ENCODE peak calls at places on chromosomes 5 and 9, in six cellular contexts. V is mesothelial cell of epicardium, C is fibroblast of lung, B is neural crest cell, A is WERI-Rb-1, S is mammary epithelial cell. O is an unnamed sample.

GRCh38 chr5:61817472-61818326 is 485.6 kb downstream of the ZSWIM6 start:
- DNase-seq in V (no peak), B (peak), C (peak), A (peak), S (peak), O (no peak)

GRCh38 chr5:103234239-103234975 is 24.2 kb upstream of the MACIR start:
- DNase-seq in V (no peak), S (no peak), B (no peak), A (no peak), C (peak), O (no peak)

GRCh38 chr9:129309041-129309430 is 131.0 kb upstream of the IER5L start:
- DNase-seq in S (no peak), C (no peak), B (no peak), A (no peak), V (no peak), O (no peak)

GRCh38 chr9:129131300-129132145 is 20.3 kb downstream of the PTPA start:
- DNase-seq in B (peak), V (peak), S (peak), C (peak), A (peak), O (peak)

GRCh38 chr5:32506251-32506661 is 61.7 kb upstream of the ZFR start:
- DNase-seq in C (no peak), B (no peak), V (no peak), A (no peak), S (no peak), O (no peak)

GRCh38 chr9:136603216-136603615 is 57.4 kb upstream of the NOTCH1 start:
- DNase-seq in V (no peak), C (no peak), A (no peak), B (no peak), S (no peak), O (no peak)

GRCh38 chr9:121362813-121363585 is 7.1 kb downstream of the STOM start:
- DNase-seq in B (no peak), C (peak), S (peak), A (no peak), V (no peak), O (no peak)

GRCh38 chr5:56414056-56414455 is 180.9 kb upstream of the ANKRD55 start:
- DNase-seq in A (no peak), B (no peak), S (no peak), C (no peak), V (no peak), O (no peak)

GRCh38 chr5:82754759-82755158 is 322.4 kb downstream of the TMEM167A start:
- DNase-seq in A (no peak), V (no peak), C (no peak), B (no peak), S (no peak), O (no peak)

GRCh38 chr5:2753452-2754409 is 2.3 kb upstream of the IRX2 start:
- DNase-seq in C (no peak), A (peak), V (no peak), B (no peak), S (peak), O (no peak)

GRCh38 chr5:61401726-61402125 is 69.7 kb downstream of the ZSWIM6 start:
- DNase-seq in A (no peak), C (peak), B (no peak), V (no peak), S (peak), O (no peak)

GRCh38 chr9:129560849-129561248 is 60.1 kb downstream of the C9orf50 start:
- DNase-seq in V (no peak), A (no peak), S (no peak), B (no peak), C (no peak), O (no peak)

GRCh38 chr5:25436452-25436851 is 791.7 kb upstream of the CDH10 start:
- DNase-seq in S (no peak), V (no peak), B (no peak), A (no peak), C (no peak), O (no peak)

GRCh38 chr9:114791312-114791711 is 14.5 kb downstream of the TNFSF15 start:
- DNase-seq in C (peak), V (no peak), S (no peak), A (no peak), B (no peak), O (no peak)

GRCh38 chr9:107174441-107174840 is 108.6 kb upstream of the RAD23B start:
- DNase-seq in S (no peak), A (no peak), C (peak), B (no peak), V (no peak), O (no peak)

GRCh38 chr5:5983261-5983660 is 395.1 kb downstream of the MED10 start:
- DNase-seq in B (no peak), V (no peak), A (no peak), S (no peak), C (no peak), O (no peak)

GRCh38 chr5:86879086-86879485 is 261.3 kb downstream of the COX7C start:
- DNase-seq in S (no peak), V (no peak), B (no peak), C (no peak), A (no peak), O (no peak)

DNA sequence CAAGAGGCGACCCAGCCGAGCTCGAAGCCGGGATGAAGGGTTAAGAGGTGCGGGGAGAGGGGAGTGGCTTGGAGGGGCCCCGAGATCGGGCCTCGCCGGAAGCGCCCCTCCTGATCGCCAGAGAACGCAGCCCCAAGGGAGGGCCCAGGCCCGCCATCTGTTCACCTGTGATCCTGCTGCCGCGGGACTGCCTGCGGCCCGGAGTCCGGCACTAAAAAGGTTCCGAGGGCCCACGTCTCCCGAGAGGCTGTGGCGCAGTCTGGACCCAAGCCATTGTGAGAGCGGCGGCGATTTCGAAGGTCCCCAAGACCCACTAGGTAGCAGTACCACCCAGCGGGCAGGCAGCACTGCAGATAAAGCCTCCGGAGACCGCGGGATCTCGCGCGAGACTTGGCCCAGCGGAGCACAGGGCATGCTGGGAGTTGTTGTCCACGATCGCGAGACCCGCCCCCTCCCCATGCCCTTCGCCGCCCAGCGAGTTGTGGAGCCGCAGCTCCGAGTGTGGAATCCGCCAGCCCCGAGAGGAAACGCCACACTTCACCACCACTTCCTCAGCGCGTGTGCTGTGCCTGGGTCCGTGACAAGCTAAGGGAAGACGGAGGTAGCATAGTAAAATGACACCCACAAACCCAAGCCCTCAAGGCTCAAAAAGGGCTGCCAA is at the start of gene KIAA1191:
- DNase-seq in A (peak), C (peak), S (peak), B (peak), V (peak), O (peak)
- TF ChIP-seq CTCF in A (peak), C (peak), S (peak), B (no peak), V (no peak), O (no peak)

GRCh38 chr5:110727025-110727314 is 499 bp upstream of the TMEM232 start:
- DNase-seq in B (no peak), V (no peak), C (no peak), A (no peak), S (peak), O (no peak)
- TF ChIP-seq CTCF in B (peak), V (no peak), C (no peak), A (no peak), S (no peak), O (no peak)

DNA sequence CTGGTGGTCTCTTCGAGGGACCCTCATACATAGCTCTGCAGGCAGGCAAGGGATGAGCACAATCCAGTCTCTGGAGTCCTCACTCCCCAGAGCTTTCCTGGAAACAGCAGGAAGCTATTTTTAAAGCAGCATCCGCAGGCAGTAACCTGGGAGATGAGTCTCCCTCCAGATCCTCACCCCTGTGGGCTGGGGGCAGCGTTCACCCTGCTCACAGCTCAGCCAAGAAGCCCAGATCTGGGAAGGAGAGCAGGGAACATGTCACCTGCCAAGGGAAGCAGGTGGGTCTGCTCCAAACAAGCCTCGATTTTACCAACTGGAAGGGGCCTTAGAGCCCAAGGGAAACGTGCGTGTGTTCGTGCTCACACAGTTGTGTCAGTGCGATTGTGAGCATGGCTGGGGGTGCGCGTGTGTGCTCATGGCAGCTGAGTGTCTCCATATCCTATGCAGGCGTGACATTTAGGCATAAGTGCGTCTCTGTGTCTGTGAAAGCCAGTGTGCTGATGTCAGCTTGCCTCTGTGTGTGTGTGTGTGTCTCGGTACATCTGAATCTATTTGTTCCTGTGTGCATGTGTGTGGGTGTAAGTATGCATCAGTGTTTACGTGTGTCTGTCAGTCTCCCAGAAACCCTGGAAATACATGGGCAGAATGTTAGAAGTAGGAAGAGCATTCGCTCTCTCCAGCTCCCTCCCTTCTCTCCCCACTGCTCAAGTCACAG is 40.6 kb upstream of the CPLX2 start:
- DNase-seq in B (no peak), C (no peak), V (no peak), A (no peak), S (no peak), O (no peak)
- TF ChIP-seq CTCF in B (no peak), C (no peak), V (no peak), A (no peak), S (no peak), O (no peak)

DNA sequence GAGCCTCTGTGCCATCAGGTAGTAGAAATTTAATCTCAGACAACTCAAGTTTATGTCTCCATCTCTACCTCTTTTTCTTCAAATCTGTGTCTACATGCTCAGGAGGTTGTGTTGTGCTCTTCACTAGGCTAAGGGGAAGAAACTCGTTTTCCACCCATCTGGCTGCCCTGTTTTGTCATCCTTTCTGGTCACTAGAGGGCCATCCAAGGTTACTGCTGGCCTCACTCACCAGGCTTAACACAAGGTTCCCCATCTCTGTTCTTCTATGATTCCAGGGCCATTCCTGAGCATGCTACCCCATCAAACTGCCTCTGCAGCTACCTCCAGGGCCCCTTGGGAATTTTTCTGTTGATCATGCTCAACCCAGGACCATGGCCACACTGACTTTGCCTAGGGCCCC is 213.3 kb upstream of the FBXL7 start:
- DNase-seq in B (no peak), C (no peak), V (no peak), A (peak), S (no peak), O (no peak)
- TF ChIP-seq CTCF in B (peak), C (no peak), V (no peak), A (peak), S (no peak), O (no peak)

GRCh38 chr5:111486926-111487325 is 25.4 kb downstream of the STARD4 start:
- DNase-seq in B (no peak), V (no peak), A (no peak), S (no peak), C (no peak), O (no peak)

GRCh38 chr5:111480346-111480745 is 32.0 kb downstream of the STARD4 start:
- DNase-seq in C (no peak), V (no peak), B (no peak), S (no peak), A (no peak), O (no peak)

DNA sequence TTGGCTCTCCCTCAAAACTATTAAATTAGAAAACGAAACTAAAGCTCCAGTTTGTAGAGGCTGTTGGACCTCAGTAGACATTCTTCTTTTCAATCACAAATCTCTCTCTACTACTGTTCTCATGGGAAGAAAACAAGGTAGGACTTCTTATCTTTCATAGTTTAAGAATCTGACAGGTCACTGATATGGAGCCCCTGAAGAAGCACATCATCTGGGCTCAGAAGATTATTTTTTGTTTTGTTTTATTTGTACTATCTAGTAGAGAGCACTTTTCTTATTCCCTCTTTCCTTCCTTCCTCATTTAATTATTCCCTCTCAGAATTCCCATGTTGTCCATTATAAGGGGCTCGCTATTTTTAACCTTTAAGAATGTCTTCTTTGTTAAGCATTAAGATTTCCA is 26.3 kb downstream of the STARD4 start:
- DNase-seq in C (no peak), A (no peak), S (no peak), B (no peak), V (no peak), O (no peak)
- TF ChIP-seq CTCF in C (no peak), A (no peak), S (no peak), B (no peak), V (no peak), O (no peak)

DNA sequence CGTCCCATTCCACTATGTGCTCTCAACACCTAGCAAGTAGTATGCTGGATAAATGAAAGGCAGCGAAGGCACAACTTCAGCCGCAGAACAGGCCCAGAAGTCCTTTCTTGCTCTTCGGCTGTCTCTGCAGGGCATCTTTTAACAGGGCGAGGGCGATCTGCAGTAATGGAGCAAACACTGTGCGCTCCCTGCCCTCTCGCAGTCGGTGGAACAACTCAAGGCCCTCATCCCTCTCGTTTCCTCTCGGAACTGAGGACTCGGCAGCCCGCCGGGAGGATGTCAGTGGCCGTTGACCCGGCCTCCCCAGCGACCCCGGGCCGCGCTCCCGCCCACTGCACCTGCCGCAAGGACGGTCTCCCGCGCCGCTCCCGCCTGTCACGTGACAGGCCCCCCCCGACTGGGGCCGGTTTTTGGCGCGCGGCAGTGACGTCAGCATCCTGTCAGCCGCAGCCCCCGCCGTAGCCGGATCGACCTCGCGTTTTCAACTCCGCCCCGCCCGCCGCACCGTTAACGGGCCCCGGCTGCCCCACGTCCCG is 1.1 kb downstream of the ZNF367 start:
- DNase-seq in S (peak), B (peak), C (peak), A (peak), V (peak), O (peak)
- TF ChIP-seq CTCF in S (peak), B (no peak), C (peak), A (no peak), V (no peak), O (no peak)

GRCh38 chr5:150175076-150175475 is 8.5 kb downstream of the CDX1 start:
- DNase-seq in B (no peak), V (no peak), C (no peak), A (no peak), S (peak), O (no peak)

GRCh38 chr5:150174285-150174684 is 7.7 kb downstream of the CDX1 start:
- DNase-seq in C (no peak), S (no peak), B (no peak), V (no peak), A (no peak), O (no peak)

GRCh38 chr5:150177721-150178120 is 11.1 kb downstream of the CDX1 start:
- DNase-seq in A (no peak), C (no peak), B (no peak), V (no peak), S (no peak), O (no peak)

GRCh38 chr5:150176745-150177485 is 10.3 kb downstream of the CDX1 start:
- DNase-seq in C (peak), S (no peak), B (no peak), V (no peak), A (no peak), O (no peak)

GRCh38 chr5:150175536-150175935 is 9.0 kb downstream of the CDX1 start:
- DNase-seq in A (peak), S (no peak), C (peak), V (no peak), B (no peak), O (no peak)
- TF ChIP-seq CTCF in A (peak), S (peak), C (peak), V (no peak), B (peak), O (no peak)